ENCODE peak calls at places on chromosome 3, in six cellular contexts. E, N, V, I, M and Q are unnamed samples.

GRCh38 chr3:67381667-67382272 is 272.6 kb downstream of the SUCLG2 start:
- DNase-seq in E (no peak), N (peak; percentile 54), V (peak; percentile 23), I (no peak), M (peak; percentile 60), Q (no peak)

GRCh38 chr3:84547971-84548970 is 410.5 kb upstream of the CADM2 start:
- DNase-seq in E (peak; percentile 68), N (peak; percentile 8), V (peak; percentile 43), I (peak; percentile 89), M (no peak), Q (no peak)

GRCh38 chr3:134352031-134352671 is 22.1 kb downstream of the AMOTL2 start:
- DNase-seq in E (peak; percentile 94), N (peak; percentile 61), V (no peak), I (no peak), M (peak; percentile 86), Q (no peak)

GRCh38 chr3:65636326-65636725 is 402.4 kb downstream of the MAGI1 start:
- DNase-seq in E (no peak), N (no peak), V (peak; percentile 42), I (no peak), M (no peak), Q (no peak)

GRCh38 chr3:87088984-87089841 is 98.3 kb upstream of the VGLL3 start:
- DNase-seq in E (peak; percentile 52), N (peak; percentile 93), V (peak; percentile 37), I (no peak), M (peak; percentile 86), Q (no peak)

GRCh38 chr3:143166376-143166775 is 46.8 kb downstream of the CHST2 start:
- DNase-seq in E (no peak), N (no peak), V (no peak), I (no peak), M (no peak), Q (no peak)

GRCh38 chr3:86228106-86228505 is 762.8 kb downstream of the VGLL3 start:
- DNase-seq in E (no peak), N (no peak), V (no peak), I (no peak), M (no peak), Q (no peak)

GRCh38 chr3:100709840-100710235 is 544 bp downstream of the TFG start:
- DNase-seq in E (peak; percentile 33), N (peak; percentile 49), V (peak; percentile 84), I (peak; percentile 86), M (no peak), Q (no peak)

GRCh38 chr3:158097141-158097540 is 9.1 kb downstream of the SHOX2 start:
- DNase-seq in E (no peak), N (no peak), V (no peak), I (no peak), M (no peak), Q (no peak)

GRCh38 chr3:96202181-96202580 is 612.2 kb upstream of the EPHA6 start:
- DNase-seq in E (no peak), N (no peak), V (no peak), I (no peak), M (no peak), Q (no peak)

GRCh38 chr3:177935008-177935407 is 601.2 kb upstream of the KCNMB2 start:
- DNase-seq in E (no peak), N (no peak), V (peak; percentile 44), I (no peak), M (no peak), Q (peak; percentile 84)

GRCh38 chr3:124588794-124589193 is 141.5 kb upstream of the UMPS start:
- DNase-seq in E (no peak), N (no peak), V (no peak), I (no peak), M (no peak), Q (no peak)

GRCh38 chr3:23809294-23809693 is 3.5 kb downstream of the UBE2E1 start:
- DNase-seq in E (no peak), N (no peak), V (no peak), I (no peak), M (no peak), Q (no peak)

GRCh38 chr3:198113219-198114053 is 153.4 kb downstream of the LMLN start:
- DNase-seq in E (no peak), N (peak; percentile 5), V (peak; percentile 58), I (peak; percentile 69), M (no peak), Q (no peak)